ENCODE peak calls at places on chromosomes 16 and 17, in seven cellular contexts. C is lower leg skin, S is fibroblast of lung, M is astrocyte of the spinal cord, K is brain microvascular endothelial cell, T is breast epithelium, G is B cell. P is an unnamed sample.

GRCh38 chr17:78762007-78762406 is 20.1 kb downstream of the CYTH1 start:
- DNase-seq in C (no peak), S (peak), M (no peak), K (no peak), T (no peak), G (no peak), P (no peak)

GRCh38 chr17:38970128-38970527 is 2.9 kb upstream of the FBXO47 start:
- DNase-seq in C (no peak), S (no peak), M (no peak), K (no peak), T (no peak), G (no peak), P (no peak)

GRCh38 chr16:84119368-84119767 is 2.6 kb upstream of the MBTPS1 start:
- DNase-seq in C (no peak), S (no peak), M (no peak), K (no peak), T (no peak), G (no peak), P (no peak)

GRCh38 chr16:15701975-15702970 is 52.2 kb downstream of the NDE1 start:
- DNase-seq in C (no peak), S (peak), M (peak), K (peak), T (no peak), G (no peak), P (no peak)

GRCh38 chr17:43949777-43950176 is 4.0 kb downstream of the PYY start:
- DNase-seq in C (no peak), S (no peak), M (no peak), K (no peak), T (no peak), G (no peak), P (no peak)

GRCh38 chr17:80663783-80664206 is 119.2 kb downstream of the RPTOR start:
- DNase-seq in C (no peak), S (peak), M (no peak), K (no peak), T (no peak), G (no peak), P (no peak)

GRCh38 chr17:68299817-68300216 is 8.5 kb downstream of the ARSG start:
- DNase-seq in C (no peak), S (no peak), M (no peak), K (no peak), T (no peak), G (no peak), P (no peak)

GRCh38 chr16:77793417-77793816 is 5.1 kb downstream of the VAT1L start:
- DNase-seq in C (no peak), S (no peak), M (no peak), K (no peak), T (no peak), G (no peak), P (no peak)

GRCh38 chr17:50830994-50831393 is 4.4 kb upstream of the WFIKKN2 start:
- DNase-seq in C (no peak), S (no peak), M (peak), K (no peak), T (no peak), G (no peak), P (no peak)

GRCh38 chr16:8668138-8668537 is 6.3 kb upstream of the ABAT start:
- DNase-seq in C (no peak), S (no peak), M (no peak), K (no peak), T (no peak), G (no peak), P (no peak)

GRCh38 chr17:57834146-57834741 is 15.6 kb downstream of the MRPS23 start:
- DNase-seq in C (no peak), S (peak), M (peak), K (no peak), T (peak), G (no peak), P (no peak)

GRCh38 chr17:73091770-73092517 is 544 bp downstream of the SLC39A11 start:
- DNase-seq in C (peak), S (peak), M (no peak), K (no peak), T (peak), G (no peak), P (no peak)

GRCh38 chr17:67629963-67630320 is 87.8 kb upstream of the NOL11 start:
- DNase-seq in C (no peak), S (peak), M (peak), K (peak), T (no peak), G (no peak), P (no peak)

GRCh38 chr16:79261461-79261860 is 339.1 kb downstream of the MAF start:
- DNase-seq in C (peak), S (no peak), M (no peak), K (no peak), T (no peak), G (no peak), P (no peak)
- TF ChIP-seq CTCF in C (no peak), S (no peak), M (peak), K (peak), T (no peak), G (no peak), P (no peak)

GRCh38 chr16:25707982-25708583 is 16.3 kb downstream of the HS3ST4 start:
- DNase-seq in C (no peak), S (no peak), M (no peak), K (no peak), T (no peak), G (no peak), P (no peak)
- TF ChIP-seq CTCF in C (no peak), S (no peak), M (no peak), K (peak), T (no peak), G (no peak), P (no peak)

GRCh38 chr17:28407130-28407973 is 1.3 kb upstream of the SLC46A1 start:
- DNase-seq in C (no peak), S (no peak), M (no peak), K (no peak), T (no peak), G (no peak), P (no peak)
- TF ChIP-seq CTCF in C (no peak), S (no peak), M (no peak), K (peak), T (no peak), G (no peak), P (no peak)

DNA sequence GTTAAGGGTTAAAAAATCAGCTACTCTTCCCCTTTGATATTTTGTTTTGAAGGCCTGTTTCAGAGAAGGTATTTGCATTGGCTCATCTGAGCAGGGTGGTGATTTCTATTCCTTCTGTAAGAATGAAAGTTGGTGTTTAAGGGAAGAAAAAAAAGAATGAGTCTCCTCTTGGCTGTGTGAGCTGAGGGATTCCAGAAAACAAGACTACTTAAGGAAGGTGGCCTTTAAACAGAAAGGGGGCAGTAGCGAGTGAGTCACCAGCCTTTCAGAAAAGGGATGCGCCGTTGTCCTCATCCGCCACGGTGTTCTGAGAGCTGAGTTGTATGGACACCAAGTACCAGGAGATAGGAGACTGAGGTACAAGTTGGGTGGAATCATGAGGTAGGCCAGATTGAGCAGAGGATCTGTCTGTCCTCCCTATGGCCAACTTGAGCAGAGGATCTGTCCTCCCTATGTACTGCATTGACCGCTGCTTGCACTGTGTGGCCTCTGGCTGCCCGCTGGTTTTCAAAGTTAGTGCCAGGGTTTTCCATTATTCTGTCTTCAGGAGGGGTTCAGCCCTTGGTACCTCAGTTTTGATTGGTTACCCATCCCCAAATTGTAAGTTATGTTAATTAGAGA is 8.2 kb downstream of the PRKCA start:
- DNase-seq in C (no peak), S (no peak), M (no peak), K (no peak), T (no peak), G (no peak), P (no peak)
- TF ChIP-seq CTCF in C (no peak), S (peak), M (no peak), K (peak), T (no peak), G (no peak), P (no peak)

GRCh38 chr17:77429735-77429984 is 288.9 kb downstream of the SEC14L1 start:
- DNase-seq in C (no peak), S (no peak), M (no peak), K (no peak), T (no peak), G (no peak), P (no peak)

GRCh38 chr17:77428020-77428781 is 287.4 kb downstream of the SEC14L1 start:
- DNase-seq in C (no peak), S (no peak), M (no peak), K (no peak), T (no peak), G (peak), P (no peak)

GRCh38 chr17:77428901-77429734 is 288.3 kb downstream of the SEC14L1 start:
- DNase-seq in C (no peak), S (no peak), M (no peak), K (no peak), T (no peak), G (no peak), P (no peak)

GRCh38 chr17:77432034-77432554 is 291.3 kb downstream of the SEC14L1 start:
- DNase-seq in C (no peak), S (no peak), M (no peak), K (no peak), T (no peak), G (no peak), P (no peak)

DNA sequence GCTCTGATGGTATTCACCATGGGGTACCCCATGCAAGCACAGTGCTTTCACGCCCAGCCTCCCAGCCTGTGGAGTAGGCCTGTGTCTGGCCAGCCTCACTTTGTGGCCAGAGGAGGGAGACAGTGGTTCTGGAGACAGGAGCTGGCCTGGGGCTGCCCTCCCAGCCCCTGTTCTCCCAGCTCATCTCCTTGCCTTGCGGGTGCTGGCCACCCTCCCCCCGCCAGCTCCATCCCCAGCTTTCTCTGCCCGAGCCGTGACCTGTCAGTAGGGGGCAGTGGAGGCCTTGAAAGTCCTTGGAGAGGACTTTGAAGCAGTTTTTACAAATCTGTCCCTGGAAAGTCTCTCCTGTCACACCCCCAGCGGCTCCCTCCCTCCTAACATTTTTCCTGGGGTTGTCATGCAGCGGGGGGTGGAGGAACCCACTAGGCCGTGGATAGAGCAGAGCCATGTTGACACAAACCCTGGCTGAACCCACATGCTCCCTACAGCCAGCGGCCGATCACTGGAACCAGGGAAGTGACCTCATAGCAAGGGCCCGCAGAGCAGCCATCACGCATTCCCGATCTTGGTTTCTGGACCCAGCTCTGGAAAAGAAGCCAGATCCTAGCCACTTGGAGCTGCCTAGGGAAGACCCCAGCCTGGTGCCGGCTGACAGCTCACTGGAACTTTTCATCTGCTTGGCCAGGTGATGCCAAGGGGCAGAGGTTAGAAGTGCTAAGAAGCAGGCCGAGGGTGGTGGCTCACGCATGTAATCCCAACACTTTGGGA is 289.4 kb downstream of the SEC14L1 start:
- DNase-seq in C (peak), S (peak), M (peak), K (peak), T (peak), G (peak), P (peak)
- TF ChIP-seq CTCF in C (no peak), S (peak), M (peak), K (peak), T (peak), G (peak), P (peak)

DNA sequence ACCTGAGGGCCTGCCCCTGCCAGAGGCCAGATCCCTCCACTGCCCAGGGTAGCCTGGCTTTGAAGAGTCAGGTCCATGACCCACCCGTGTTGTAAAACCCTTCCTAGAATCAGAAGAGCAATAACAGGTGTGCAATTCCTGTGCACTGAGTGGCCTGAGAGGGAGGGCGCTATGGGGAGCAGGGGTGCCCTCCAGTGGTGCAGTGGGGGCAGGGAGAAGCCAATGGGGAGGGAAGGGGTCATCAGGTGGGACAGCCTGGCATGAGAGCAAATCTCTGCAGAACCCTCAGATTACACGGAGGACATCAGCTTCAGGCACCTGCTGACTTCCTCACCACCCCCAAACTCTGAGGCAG is 72.9 kb upstream of the ZNF469 start:
- DNase-seq in C (no peak), S (no peak), M (no peak), K (no peak), T (no peak), G (peak), P (no peak)
- TF ChIP-seq CTCF in C (no peak), S (no peak), M (peak), K (peak), T (no peak), G (no peak), P (no peak)

GRCh38 chr17:61532818-61533217 is 58.2 kb downstream of the NACA2 start:
- DNase-seq in C (no peak), S (no peak), M (no peak), K (no peak), T (no peak), G (no peak), P (no peak)
- TF ChIP-seq CTCF in C (no peak), S (no peak), M (no peak), K (no peak), T (no peak), G (no peak), P (no peak)

GRCh38 chr17:16328997-16329396 is 24.3 kb downstream of the CENPV start:
- DNase-seq in C (no peak), S (no peak), M (peak), K (no peak), T (no peak), G (no peak), P (no peak)
- TF ChIP-seq CTCF in C (no peak), S (no peak), M (peak), K (peak), T (no peak), G (no peak), P (no peak)

P was measured in right atrium auricular region.